ENCODE peak calls at places on chromosomes 7 and 10, in six cellular contexts. One of them, this sample, is unnamed.
A peak's percentile ranks its signal among the peaks of the same experiment; 100 is the strongest.

GRCh38 chr10:26508016-26508415 is 69.9 kb downstream of the APBB1IP start:
- DNase-seq in lower lobe of right lung: no peak
- DNase-seq in gastrocnemius medialis: no peak
- DNase-seq in heart right ventricle: no peak
- DNase-seq in CD8-positive, alpha-beta T cell: no peak
- DNase-seq in endothelial cell of umbilical vein: no peak
- DNase-seq in this sample: no peak

GRCh38 chr10:114538544-114538906 is 119.5 kb downstream of the ABLIM1 start:
- DNase-seq in lower lobe of right lung: peak; percentile 54
- DNase-seq in CD8-positive, alpha-beta T cell: peak; percentile 46
- DNase-seq in heart right ventricle: no peak
- DNase-seq in endothelial cell of umbilical vein: no peak
- DNase-seq in gastrocnemius medialis: no peak
- DNase-seq in this sample: no peak

GRCh38 chr10:117411440-117412428 is 36.5 kb upstream of the PDZD8 start:
- DNase-seq in lower lobe of right lung: no peak
- DNase-seq in endothelial cell of umbilical vein: peak; percentile 10
- DNase-seq in gastrocnemius medialis: no peak
- DNase-seq in CD8-positive, alpha-beta T cell: no peak
- DNase-seq in heart right ventricle: no peak
- DNase-seq in this sample: no peak

GRCh38 chr7:28587211-28587610 is 174.9 kb downstream of the CREB5 start:
- DNase-seq in lower lobe of right lung: no peak
- DNase-seq in CD8-positive, alpha-beta T cell: no peak
- DNase-seq in heart right ventricle: no peak
- DNase-seq in endothelial cell of umbilical vein: no peak
- DNase-seq in gastrocnemius medialis: no peak
- DNase-seq in this sample: no peak

GRCh38 chr10:101845903-101846302 is 2.3 kb upstream of the KCNIP2 start:
- DNase-seq in gastrocnemius medialis: no peak
- DNase-seq in lower lobe of right lung: peak; percentile 15
- DNase-seq in CD8-positive, alpha-beta T cell: no peak
- DNase-seq in endothelial cell of umbilical vein: no peak
- DNase-seq in heart right ventricle: no peak
- DNase-seq in this sample: no peak

GRCh38 chr7:128405345-128406146 is 4.2 kb downstream of the IMPDH1 start:
- DNase-seq in lower lobe of right lung: peak; percentile 70
- DNase-seq in endothelial cell of umbilical vein: peak; percentile 33
- DNase-seq in gastrocnemius medialis: no peak
- DNase-seq in CD8-positive, alpha-beta T cell: peak; percentile 45
- DNase-seq in heart right ventricle: peak; percentile 69
- DNase-seq in this sample: peak; percentile 74

GRCh38 chr7:82413237-82413636 is 30.3 kb downstream of the CACNA2D1 start:
- DNase-seq in lower lobe of right lung: no peak
- DNase-seq in endothelial cell of umbilical vein: no peak
- DNase-seq in gastrocnemius medialis: no peak
- DNase-seq in CD8-positive, alpha-beta T cell: no peak
- DNase-seq in heart right ventricle: no peak
- DNase-seq in this sample: no peak

GRCh38 chr10:107230854-107231253 is 66.3 kb upstream of the SORCS1 start:
- DNase-seq in heart right ventricle: no peak
- DNase-seq in CD8-positive, alpha-beta T cell: no peak
- DNase-seq in gastrocnemius medialis: no peak
- DNase-seq in lower lobe of right lung: no peak
- DNase-seq in endothelial cell of umbilical vein: no peak
- DNase-seq in this sample: peak; percentile 11

GRCh38 chr10:3874988-3875841 is 90.2 kb upstream of the KLF6 start:
- DNase-seq in CD8-positive, alpha-beta T cell: no peak
- DNase-seq in lower lobe of right lung: no peak
- DNase-seq in endothelial cell of umbilical vein: no peak
- DNase-seq in gastrocnemius medialis: peak; percentile 18
- DNase-seq in heart right ventricle: no peak
- DNase-seq in this sample: no peak

GRCh38 chr10:101467286-101467770 is 113.4 kb downstream of the BTRC start:
- DNase-seq in endothelial cell of umbilical vein: peak; percentile 84
- DNase-seq in heart right ventricle: no peak
- DNase-seq in CD8-positive, alpha-beta T cell: no peak
- DNase-seq in gastrocnemius medialis: no peak
- DNase-seq in lower lobe of right lung: no peak
- DNase-seq in this sample: peak; percentile 79

GRCh38 chr7:100157334-100158228 is 942 bp downstream of the TRAPPC14 start:
- DNase-seq in CD8-positive, alpha-beta T cell: no peak
- DNase-seq in heart right ventricle: peak; percentile 30
- DNase-seq in lower lobe of right lung: peak; percentile 67
- DNase-seq in endothelial cell of umbilical vein: peak; percentile 36
- DNase-seq in gastrocnemius medialis: no peak
- DNase-seq in this sample: no peak

GRCh38 chr10:79092292-79092896 is 23.6 kb downstream of the ZMIZ1 start:
- DNase-seq in heart right ventricle: no peak
- DNase-seq in lower lobe of right lung: no peak
- DNase-seq in gastrocnemius medialis: no peak
- DNase-seq in CD8-positive, alpha-beta T cell: no peak
- DNase-seq in endothelial cell of umbilical vein: no peak
- DNase-seq in this sample: no peak
- H3K4me1 ChIP-seq in heart right ventricle: peaks cover 99% of the 10 kb centered on the region
- H3K4me1 ChIP-seq in lower lobe of right lung: peaks cover 97% of the 10 kb centered on the region
- H3K4me1 ChIP-seq in gastrocnemius medialis: peaks cover 97% of the 10 kb centered on the region
- H3K4me1 ChIP-seq in CD8-positive, alpha-beta T cell: no peaks in the 10 kb centered on the region
- H3K4me1 ChIP-seq in endothelial cell of umbilical vein: peaks cover 10% of the 10 kb centered on the region
- H3K4me1 ChIP-seq in this sample: peaks cover 18% of the 10 kb centered on the region

DNA sequence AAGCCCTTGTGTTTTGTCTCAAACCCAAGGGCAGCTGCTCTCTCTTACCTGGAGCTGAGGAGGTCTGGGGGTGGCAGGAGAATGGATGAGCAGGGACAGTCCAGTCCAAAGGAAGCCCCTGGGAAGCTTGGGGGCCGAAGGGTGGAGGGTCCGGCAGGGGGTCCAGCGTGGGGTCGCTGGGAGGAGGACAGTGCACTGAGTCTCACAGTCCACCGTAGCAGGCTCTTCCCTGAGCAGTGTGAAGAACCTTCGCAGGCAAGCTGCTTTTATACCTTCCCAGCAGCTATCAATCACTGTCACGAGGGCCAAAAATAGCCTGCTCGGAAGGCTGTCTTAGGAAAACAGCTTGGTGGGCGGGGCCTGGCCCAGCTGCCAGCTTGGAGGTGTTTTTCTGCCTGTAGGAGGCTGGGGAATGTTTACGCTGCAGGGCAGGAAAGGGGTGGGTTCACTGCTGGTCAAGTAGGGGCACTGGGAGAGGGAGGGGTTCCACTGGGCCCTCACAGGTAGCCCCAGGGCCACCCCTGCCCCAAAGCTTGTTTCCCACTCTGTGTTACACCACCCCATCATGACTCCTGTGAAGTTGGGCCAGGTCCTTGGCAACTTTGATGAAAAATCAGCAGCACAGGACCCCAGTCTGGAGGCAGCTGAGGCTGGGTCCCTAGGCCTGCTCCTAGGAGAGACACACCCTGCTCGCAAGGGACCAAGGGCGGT is at the start of gene DEPP1:
- DNase-seq in CD8-positive, alpha-beta T cell: no peak
- DNase-seq in endothelial cell of umbilical vein: peak; percentile 99
- DNase-seq in gastrocnemius medialis: peak; percentile 93
- DNase-seq in heart right ventricle: peak; percentile 90
- DNase-seq in lower lobe of right lung: peak; percentile 95
- DNase-seq in this sample: peak; percentile 91
- TF ChIP-seq CTCF in CD8-positive, alpha-beta T cell: no peak
- TF ChIP-seq CTCF in endothelial cell of umbilical vein: no peak
- TF ChIP-seq CTCF in gastrocnemius medialis: no peak
- TF ChIP-seq CTCF in heart right ventricle: peak; percentile 42
- TF ChIP-seq CTCF in lower lobe of right lung: peak; percentile 25
- TF ChIP-seq CTCF in this sample: no peak

DNA sequence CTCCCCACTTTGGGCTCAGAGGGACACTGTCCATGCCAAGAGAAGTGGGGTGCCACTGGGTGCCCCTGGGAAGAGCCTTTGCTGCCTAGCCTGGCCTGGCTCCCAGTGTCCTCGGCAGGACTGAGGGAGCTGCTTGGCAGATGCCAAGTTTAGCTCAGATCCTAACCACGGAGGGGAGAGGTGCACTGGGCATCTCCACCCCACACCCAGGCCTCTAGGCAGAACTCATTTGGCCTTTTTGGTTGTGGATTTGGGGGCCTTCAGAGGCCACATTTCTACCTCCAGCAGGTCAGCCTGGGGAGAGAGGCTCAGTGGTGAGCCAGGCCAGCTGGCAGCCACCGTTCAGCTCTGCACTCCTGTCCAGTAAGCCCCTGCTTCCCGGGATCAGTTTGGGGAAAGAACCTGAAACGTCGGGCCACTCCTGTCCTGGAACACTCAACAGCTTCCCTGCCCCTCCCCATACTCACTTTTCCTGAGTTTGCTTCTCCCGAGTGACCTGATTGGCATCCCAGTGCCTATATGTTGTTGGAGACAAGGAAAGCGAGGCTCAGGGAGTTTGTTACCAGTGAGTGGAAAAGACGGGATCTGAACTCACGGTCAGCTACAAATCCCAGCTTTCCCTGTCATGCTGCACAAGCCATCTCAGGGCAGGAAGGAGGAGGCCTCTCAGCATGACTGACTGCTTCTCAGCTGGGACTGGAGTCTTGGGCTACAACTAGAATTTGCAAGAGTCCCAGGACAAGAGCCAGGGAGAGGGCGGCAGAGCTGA is 11.2 kb upstream of the CXCL12 start:
- DNase-seq in lower lobe of right lung: no peak
- DNase-seq in heart right ventricle: no peak
- DNase-seq in CD8-positive, alpha-beta T cell: no peak
- DNase-seq in endothelial cell of umbilical vein: no peak
- DNase-seq in gastrocnemius medialis: no peak
- DNase-seq in this sample: no peak
- H3K27me3 ChIP-seq in lower lobe of right lung: peaks cover 3% of the 10 kb centered on the region
- H3K27me3 ChIP-seq in heart right ventricle: peaks cover 6% of the 10 kb centered on the region
- H3K27me3 ChIP-seq in CD8-positive, alpha-beta T cell: no peaks in the 10 kb centered on the region
- H3K27me3 ChIP-seq in endothelial cell of umbilical vein: no peaks in the 10 kb centered on the region
- H3K27me3 ChIP-seq in gastrocnemius medialis: no peaks in the 10 kb centered on the region
- H3K27me3 ChIP-seq in this sample: no peaks in the 10 kb centered on the region

DNA sequence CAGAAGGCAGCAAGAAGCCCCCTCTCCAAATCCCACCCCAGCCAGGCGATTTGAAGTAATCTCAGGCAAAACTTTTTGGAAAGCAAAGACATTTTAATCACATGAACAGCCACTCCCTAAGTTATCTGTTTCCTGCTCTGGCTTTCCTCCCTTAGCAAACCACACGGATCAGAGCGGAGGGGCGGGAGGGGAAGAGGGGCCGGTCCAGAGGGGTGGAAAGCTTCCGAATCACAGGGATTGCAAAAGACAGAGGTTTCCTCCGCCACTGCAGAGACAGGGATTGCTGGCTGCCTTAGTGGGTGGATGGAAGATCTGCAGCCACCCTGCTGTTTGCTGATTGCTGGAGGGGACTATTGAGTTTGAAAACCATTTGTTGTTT is 41.2 kb downstream of the ZCCHC24 start:
- DNase-seq in heart right ventricle: peak; percentile 67
- DNase-seq in gastrocnemius medialis: no peak
- DNase-seq in CD8-positive, alpha-beta T cell: no peak
- DNase-seq in endothelial cell of umbilical vein: peak; percentile 11
- DNase-seq in lower lobe of right lung: peak; percentile 50
- DNase-seq in this sample: peak; percentile 73
- H3K4me1 ChIP-seq in heart right ventricle: no peaks in the 10 kb centered on the region
- H3K4me1 ChIP-seq in gastrocnemius medialis: peaks cover 9% of the 10 kb centered on the region
- H3K4me1 ChIP-seq in CD8-positive, alpha-beta T cell: no peaks in the 10 kb centered on the region
- H3K4me1 ChIP-seq in endothelial cell of umbilical vein: peaks cover 22% of the 10 kb centered on the region
- H3K4me1 ChIP-seq in lower lobe of right lung: peaks cover 100% of the 10 kb centered on the region
- H3K4me1 ChIP-seq in this sample: peaks cover 44% of the 10 kb centered on the region

GRCh38 chr10:87816163-87816841 is 1.7 kb downstream of the ATAD1 start:
- DNase-seq in lower lobe of right lung: no peak
- DNase-seq in endothelial cell of umbilical vein: no peak
- DNase-seq in CD8-positive, alpha-beta T cell: no peak
- DNase-seq in heart right ventricle: no peak
- DNase-seq in gastrocnemius medialis: no peak
- DNase-seq in this sample: no peak
- TF ChIP-seq CTCF in lower lobe of right lung: no peak
- TF ChIP-seq CTCF in endothelial cell of umbilical vein: no peak
- TF ChIP-seq CTCF in CD8-positive, alpha-beta T cell: no peak
- TF ChIP-seq CTCF in heart right ventricle: no peak
- TF ChIP-seq CTCF in gastrocnemius medialis: no peak
- TF ChIP-seq CTCF in this sample: no peak

This sample was measured in A673.